ENCODE peak calls at places on chromosomes 16 and 17, in eight cellular contexts. D is IMR-90; N is activated CD4-positive, alpha-beta T cell treated with anti-CD3 and anti-CD28 coated beads for 1 hour; W is heart left ventricle; O is AG04450; V is small intestine; L is Peyer's patch; T is hepatocyte. B is an unnamed sample.
A peak's percentile ranks its signal among the peaks of the same experiment; 100 is the strongest.

GRCh38 chr16:83952587-83952939 is 477 bp upstream of the OSGIN1 start:
- DNase-seq in D (no peak), N (no peak), W (no peak), O (no peak), V (no peak), L (no peak), T (no peak), B (peak; percentile 65)

GRCh38 chr17:61058066-61058465 is 341.6 kb upstream of the TBX2 start:
- DNase-seq in D (no peak), N (no peak), W (no peak), O (no peak), V (no peak), L (no peak), T (no peak), B (no peak)

GRCh38 chr16:77603656-77604055 is 118.7 kb upstream of the NUDT7 start:
- DNase-seq in D (no peak), N (no peak), W (no peak), O (no peak), V (no peak), L (no peak), T (no peak), B (no peak)

GRCh38 chr16:66020061-66020460 is 346.4 kb upstream of the CDH5 start:
- DNase-seq in D (peak; percentile 41), N (no peak), W (no peak), O (no peak), V (no peak), L (no peak), T (no peak), B (peak; percentile 46)

GRCh38 chr16:48997081-48997615 is 284.5 kb downstream of the CBLN1 start:
- DNase-seq in D (no peak), N (no peak), W (no peak), O (no peak), V (no peak), L (no peak), T (no peak), B (no peak)

GRCh38 chr17:3754458-3755334 is 31.0 kb downstream of the HASPIN start:
- DNase-seq in D (no peak), N (peak; percentile 73), W (no peak), O (no peak), V (peak; percentile 97), L (peak; percentile 82), T (peak; percentile 96), B (peak; percentile 25)

GRCh38 chr17:79706931-79707382 is 23.8 kb upstream of the ENPP7 start:
- DNase-seq in D (no peak), N (no peak), W (no peak), O (no peak), V (no peak), L (no peak), T (peak; percentile 52), B (peak; percentile 33)

GRCh38 chr17:22695228-22695619 is 1002.9 kb downstream of the KCNJ18 start:
- DNase-seq in D (no peak), N (no peak), W (no peak), O (no peak), V (no peak), L (no peak), T (no peak), B (no peak)

GRCh38 chr16:10256855-10257641 is 74.8 kb upstream of the GRIN2A start:
- DNase-seq in D (no peak), N (peak; percentile 9), W (peak; percentile 25), O (no peak), V (peak; percentile 80), L (peak; percentile 44), T (peak; percentile 77), B (peak; percentile 20)